ENCODE peak calls at places on chromosome 11, in five cellular contexts. V, F, Z, U and H are unnamed samples.

GRCh38 chr11:64074239-64074638 is 38.5 kb downstream of the FLRT1 start:
- DNase-seq in Z (no peak), F (peak), U (no peak), V (no peak), H (no peak)

GRCh38 chr11:3837793-3838192 is 3.0 kb downstream of the RHOG start:
- DNase-seq in U (no peak), V (no peak), Z (peak), F (peak), H (no peak)

GRCh38 chr11:129800655-129801054 is 15.0 kb upstream of the TMEM45B start:
- DNase-seq in Z (no peak), V (no peak), F (no peak), U (no peak), H (no peak)

GRCh38 chr11:3165152-3165705 is at the start of gene OSBPL5:
- DNase-seq in U (peak), V (no peak), F (peak), Z (peak), H (peak)

GRCh38 chr11:86592047-86592564 is 80.3 kb downstream of the ME3 start:
- DNase-seq in F (peak), Z (no peak), V (no peak), U (no peak), H (no peak)

GRCh38 chr11:80844110-80844509 is 1403.3 kb upstream of the TENM4 start:
- DNase-seq in U (no peak), V (no peak), F (no peak), Z (no peak), H (no peak)

GRCh38 chr11:117255966-117256365 is 23.5 kb downstream of the RNF214 start:
- DNase-seq in F (no peak), Z (no peak), U (no peak), V (no peak), H (no peak)

GRCh38 chr11:10528121-10528520 is 12.9 kb downstream of the RNF141 start:
- DNase-seq in Z (no peak), V (no peak), F (no peak), U (no peak), H (no peak)

GRCh38 chr11:38160433-38160832 is 1562.4 kb upstream of the RAG2 start:
- DNase-seq in F (no peak), V (no peak), Z (no peak), U (no peak), H (no peak)

GRCh38 chr11:95715777-95716241 is 73.8 kb downstream of the FAM76B start:
- DNase-seq in V (no peak), F (peak), Z (peak), U (no peak), H (no peak)

GRCh38 chr11:122791411-122791810 is 46.9 kb upstream of the CRTAM start:
- DNase-seq in Z (no peak), U (no peak), F (peak), V (no peak), H (no peak)

GRCh38 chr11:10584071-10584501 is 15.6 kb upstream of the LYVE1 start:
- DNase-seq in U (no peak), F (no peak), V (no peak), Z (no peak), H (no peak)

GRCh38 chr11:46271875-46272815 is 5.3 kb upstream of the CREB3L1 start:
- DNase-seq in F (no peak), Z (no peak), V (no peak), U (no peak), H (no peak)

GRCh38 chr11:126257764-126258163 is 10.9 kb downstream of the SRPRA start:
- DNase-seq in Z (no peak), U (no peak), F (peak), V (no peak), H (peak)

GRCh38 chr11:44729718-44730117 is 3.0 kb downstream of the TSPAN18 start:
- DNase-seq in U (no peak), Z (no peak), F (no peak), V (no peak), H (no peak)

GRCh38 chr11:57072640-57073039 is 83.9 kb downstream of the OR5AK2 start:
- DNase-seq in V (peak), F (peak), U (no peak), Z (no peak), H (peak)

GRCh38 chr11:18617688-18618340 is 16.3 kb downstream of the SPTY2D1 start:
- DNase-seq in V (no peak), U (no peak), Z (no peak), F (peak), H (no peak)

GRCh38 chr11:13140028-13140870 is 131.1 kb downstream of the RASSF10 start:
- DNase-seq in F (peak), V (peak), Z (no peak), U (no peak), H (no peak)

GRCh38 chr11:121688860-121689614 is 236.3 kb upstream of the SORL1-AS1 start:
- DNase-seq in F (no peak), V (no peak), U (no peak), Z (no peak), H (no peak)

GRCh38 chr11:70063555-70063954 is 14.6 kb upstream of the ANO1 start:
- DNase-seq in V (no peak), Z (no peak), U (no peak), F (no peak), H (no peak)

GRCh38 chr11:87036756-87037449 is 831 bp upstream of the TMEM135 start:
- DNase-seq in U (no peak), F (no peak), Z (no peak), V (no peak), H (no peak)

GRCh38 chr11:116774661-116775060 is 1.9 kb upstream of the BUD13 start:
- DNase-seq in U (no peak), F (no peak), Z (no peak), V (no peak), H (no peak)

GRCh38 chr11:86663741-86664140 is 8.7 kb downstream of the ME3 start:
- DNase-seq in U (no peak), F (no peak), V (no peak), Z (no peak), H (no peak)

GRCh38 chr11:12539570-12539969 is 134.7 kb upstream of the TEAD1 start:
- DNase-seq in Z (no peak), V (peak), U (no peak), F (peak), H (peak)

GRCh38 chr11:3109434-3109833 is 52.2 kb upstream of the CARS1 start:
- DNase-seq in U (no peak), Z (no peak), F (no peak), V (no peak), H (no peak)

GRCh38 chr11:107844041-107844440 is 14.5 kb downstream of the SLC35F2 start:
- DNase-seq in F (peak), Z (no peak), U (no peak), V (no peak), H (no peak)

GRCh38 chr11:93567406-93567819 is 24.2 kb upstream of the SMCO4 start:
- DNase-seq in Z (no peak), V (no peak), U (no peak), F (peak), H (no peak)

GRCh38 chr11:68121067-68121899 is at the start of gene CHKA:
- DNase-seq in Z (peak), F (peak), U (peak), V (peak), H (peak)

GRCh38 chr11:37572491-37573171 is 974.6 kb upstream of the RAG2 start:
- DNase-seq in V (no peak), Z (no peak), U (no peak), F (no peak), H (no peak)

GRCh38 chr11:118659314-118659939 is 20.0 kb downstream of the TREH start:
- DNase-seq in F (peak), V (peak), U (peak), Z (peak), H (peak)

GRCh38 chr11:64767344-64768299 is 7.8 kb upstream of the PYGM start:
- DNase-seq in V (no peak), U (peak), Z (no peak), F (peak), H (no peak)

GRCh38 chr11:32829680-32830412 is at the start of gene PRRG4:
- DNase-seq in V (no peak), Z (peak), F (peak), U (peak), H (no peak)

GRCh38 chr11:93528757-93529639 is 14.2 kb downstream of the SMCO4 start:
- DNase-seq in Z (peak), F (no peak), V (no peak), U (no peak), H (no peak)

GRCh38 chr11:36192723-36193619 is 96.3 kb downstream of the COMMD9 start:
- DNase-seq in F (no peak), Z (no peak), V (no peak), U (no peak), H (no peak)

GRCh38 chr11:118088531-118088930 is 1.8 kb upstream of the SMIM35 start:
- DNase-seq in F (no peak), V (no peak), U (no peak), Z (no peak), H (no peak)

GRCh38 chr11:6402061-6402470 is 11.8 kb downstream of the SMPD1 start:
- DNase-seq in V (no peak), U (no peak), Z (no peak), F (no peak), H (no peak)

GRCh38 chr11:27926981-27927481 is 180.9 kb downstream of the KIF18A start:
- DNase-seq in V (peak), F (peak), Z (no peak), U (no peak), H (peak)

GRCh38 chr11:43505171-43505570 is 146.5 kb downstream of the TTC17 start:
- DNase-seq in U (no peak), F (no peak), Z (no peak), V (no peak), H (no peak)

GRCh38 chr11:43508511-43508918 is 149.8 kb downstream of the TTC17 start:
- DNase-seq in Z (no peak), U (no peak), F (peak), V (no peak), H (no peak)

GRCh38 chr11:43504316-43504950 is 145.7 kb downstream of the TTC17 start:
- DNase-seq in V (no peak), U (peak), Z (peak), F (peak), H (no peak)

GRCh38 chr11:43507171-43507570 is 148.5 kb downstream of the TTC17 start:
- DNase-seq in F (no peak), Z (no peak), U (no peak), V (no peak), H (no peak)

GRCh38 chr11:43503417-43503816 is 144.7 kb downstream of the TTC17 start:
- DNase-seq in F (no peak), U (no peak), Z (no peak), V (no peak), H (no peak)
- TF ChIP-seq CTCF in F (no peak), U (no peak), Z (no peak), V (peak), H (no peak)

GRCh38 chr11:72012897-72013721 is 14.4 kb downstream of the IL18BP start:
- DNase-seq in F (peak), Z (peak), U (no peak), V (no peak), H (peak)
- TF ChIP-seq CTCF in F (no peak), Z (peak), U (no peak), V (no peak), H (peak)

DNA sequence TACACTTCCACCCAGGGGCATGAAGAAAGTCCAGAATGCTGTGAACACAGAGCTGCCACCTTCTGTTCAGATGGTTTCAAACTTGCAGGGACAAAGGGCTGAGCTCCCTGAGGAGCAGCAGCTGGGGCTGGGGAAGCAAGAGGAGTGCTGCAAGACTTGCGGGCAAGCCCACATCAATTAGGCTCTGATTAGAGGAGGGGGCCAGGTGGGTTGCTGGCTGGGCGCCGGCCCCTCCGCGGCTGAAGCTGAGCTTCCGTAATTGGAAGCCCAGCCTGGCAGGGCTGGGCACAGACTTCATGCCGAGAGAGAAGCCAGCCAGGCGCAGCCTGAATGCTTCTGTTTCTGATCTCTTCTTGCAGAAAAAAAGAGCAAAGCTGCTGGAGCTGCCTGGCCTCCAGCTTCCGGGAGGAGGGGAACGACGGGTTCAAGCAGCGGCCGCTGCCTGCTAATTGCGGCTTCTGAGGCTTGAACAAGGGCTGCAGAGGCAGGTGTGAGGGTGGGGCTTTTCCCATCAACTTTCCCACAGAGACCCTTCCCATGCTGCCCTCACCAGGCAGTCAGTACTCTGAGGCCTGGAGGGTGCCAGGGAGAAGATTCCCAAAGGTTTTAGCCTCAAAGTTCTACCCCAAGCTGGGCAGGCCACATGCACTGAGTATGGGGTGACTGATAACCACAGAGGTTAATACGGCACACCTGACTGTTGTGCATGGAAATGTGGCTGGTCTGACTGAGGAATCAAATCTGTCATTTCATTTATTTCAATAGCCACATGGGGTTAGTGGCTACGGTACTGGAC is 91.1 kb upstream of the LMO1 start:
- DNase-seq in U (no peak), Z (peak), F (no peak), V (no peak), H (no peak)
- TF ChIP-seq CTCF in U (no peak), Z (peak), F (no peak), V (no peak), H (no peak)

GRCh38 chr11:61580292-61580888 is 486 bp downstream of the SYT7 start:
- DNase-seq in Z (no peak), F (no peak), U (no peak), V (no peak), H (no peak)

GRCh38 chr11:61581931-61582330 is 1.1 kb upstream of the SYT7 start:
- DNase-seq in F (no peak), V (no peak), U (no peak), Z (no peak), H (no peak)

GRCh38 chr11:61579398-61580291 is 1.2 kb downstream of the SYT7 start:
- DNase-seq in U (no peak), Z (no peak), V (no peak), F (no peak), H (no peak)

GRCh38 chr11:61578819-61579218 is 2.1 kb downstream of the SYT7 start:
- DNase-seq in U (no peak), Z (no peak), V (no peak), F (no peak), H (no peak)

GRCh38 chr11:61581030-61581928 is at the start of gene SYT7:
- DNase-seq in V (peak), Z (peak), F (peak), U (peak), H (peak)
- TF ChIP-seq CTCF in V (no peak), Z (no peak), F (no peak), U (peak), H (no peak)

DNA sequence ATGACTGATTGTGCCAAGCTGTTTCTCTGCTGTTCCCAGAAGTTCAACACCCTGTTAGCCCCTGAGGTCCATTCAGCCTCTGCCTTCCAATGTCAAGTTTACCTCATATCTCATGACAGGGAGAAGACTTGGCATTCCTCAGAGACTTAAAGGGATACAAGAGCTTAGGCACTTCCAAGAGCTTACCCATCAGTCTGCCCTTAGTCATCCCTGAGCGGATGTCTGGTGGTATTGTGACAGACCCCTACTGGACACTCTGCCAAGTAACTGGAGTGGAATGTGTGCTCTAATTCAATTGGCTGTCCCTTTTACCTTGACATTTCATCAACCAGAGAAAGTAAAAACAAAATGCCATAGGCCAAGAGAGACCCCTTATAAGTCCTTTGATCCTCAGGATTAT is 151.5 kb downstream of the AASDHPPT start:
- DNase-seq in V (no peak), Z (no peak), F (peak), U (no peak), H (no peak)
- TF ChIP-seq CTCF in V (no peak), Z (no peak), F (no peak), U (no peak), H (no peak)

GRCh38 chr11:113163291-113164030 is 150.9 kb upstream of the TTC12 start:
- DNase-seq in Z (no peak), V (no peak), U (no peak), F (peak), H (no peak)
- TF ChIP-seq CTCF in Z (peak), V (no peak), U (no peak), F (peak), H (peak)

DNA sequence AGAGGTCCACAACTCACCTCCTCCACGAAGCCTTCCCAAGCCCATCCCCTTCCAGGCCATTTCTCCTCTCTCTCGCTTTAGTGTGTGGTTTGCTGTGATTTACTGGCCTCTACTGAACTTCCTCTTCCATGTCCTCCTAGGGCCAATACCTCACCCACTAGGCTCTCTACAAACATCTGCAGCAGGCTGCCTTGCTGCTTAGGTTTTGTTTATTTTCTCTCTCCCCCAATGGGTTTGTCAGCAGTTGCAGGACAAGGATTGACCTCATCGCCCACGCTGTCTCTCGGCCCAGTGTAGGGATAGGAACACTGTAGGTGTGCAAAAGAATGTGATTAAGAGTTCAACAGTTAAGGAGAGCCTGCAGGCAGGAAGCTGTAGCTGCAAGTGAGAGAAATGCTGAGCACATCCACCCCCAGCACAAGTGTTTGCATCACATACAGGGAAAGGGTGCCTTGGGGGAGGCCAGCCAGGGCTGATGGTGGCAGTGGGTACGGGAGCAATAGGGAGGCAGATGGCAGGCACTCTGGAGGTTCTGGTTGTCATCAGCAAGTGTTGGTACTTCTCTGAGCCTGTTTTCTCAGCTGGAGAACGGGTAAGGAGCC is 1.4 kb downstream of the PC start:
- DNase-seq in Z (peak), U (no peak), F (peak), V (peak), H (no peak)
- TF ChIP-seq CTCF in Z (no peak), U (no peak), F (peak), V (no peak), H (peak)

DNA sequence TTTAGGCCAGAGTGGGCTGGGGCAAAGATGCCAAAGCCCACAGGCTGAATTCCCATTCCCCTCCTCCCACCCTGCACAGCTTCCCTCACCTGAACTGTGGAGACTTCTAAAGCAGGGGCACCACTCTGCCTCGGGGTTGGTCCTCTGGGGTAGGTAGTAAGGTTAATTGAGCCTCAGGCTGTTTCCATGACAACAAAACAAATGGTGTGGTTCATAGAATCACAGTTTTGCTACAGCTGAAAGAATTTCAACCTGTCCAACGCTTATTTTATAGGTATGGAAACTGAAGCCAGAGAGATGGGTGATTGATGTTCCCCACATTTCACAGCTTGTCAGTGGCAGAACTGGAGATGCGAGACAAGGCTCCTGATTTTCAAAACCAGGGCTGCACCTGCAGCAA is 109.5 kb downstream of the SNX19 start:
- DNase-seq in F (no peak), U (no peak), V (no peak), Z (no peak), H (no peak)
- TF ChIP-seq CTCF in F (no peak), U (no peak), V (no peak), Z (no peak), H (no peak)

DNA sequence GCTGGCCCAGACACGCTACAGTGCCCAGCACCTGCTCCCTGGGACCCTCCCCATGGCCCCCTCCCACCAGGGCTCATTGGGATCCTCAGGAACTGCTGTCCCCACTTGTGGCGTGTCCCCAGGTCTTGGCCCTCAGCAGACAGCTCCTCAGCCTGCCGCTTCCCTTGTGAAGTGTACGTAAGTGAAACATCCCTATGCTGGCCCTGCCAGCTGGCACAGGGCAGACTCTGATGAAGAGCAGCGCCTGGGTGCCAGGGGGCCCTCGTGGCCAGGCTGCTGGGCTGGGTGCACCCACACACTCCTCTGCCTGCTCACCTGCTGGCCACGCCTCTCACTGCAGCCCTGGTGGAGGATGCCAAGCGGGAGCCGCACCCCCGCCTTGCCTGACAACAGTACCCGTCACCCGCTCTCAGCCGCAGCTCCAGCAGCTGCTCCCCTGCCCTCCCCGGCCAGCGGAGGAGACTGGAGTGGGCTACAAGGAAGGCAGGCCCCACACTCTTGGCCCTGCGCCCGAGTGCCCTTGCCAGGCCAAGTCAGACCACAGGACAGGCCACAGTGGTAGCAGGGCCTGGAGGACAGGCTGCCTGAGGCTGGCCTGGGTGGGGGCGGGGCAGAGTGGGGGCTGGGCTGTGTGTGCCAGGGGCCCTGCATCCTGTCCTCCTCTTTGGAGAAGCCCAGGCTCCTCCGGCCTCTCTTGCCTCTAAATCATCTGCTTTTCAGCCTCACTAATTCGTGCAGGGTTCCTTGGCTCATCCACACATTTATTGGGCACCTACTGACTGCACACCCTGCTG is 39.5 kb downstream of the IGF2 start:
- DNase-seq in U (no peak), V (no peak), F (no peak), Z (no peak), H (no peak)
- TF ChIP-seq CTCF in U (no peak), V (no peak), F (no peak), Z (no peak), H (no peak)